ENCODE peak calls at places on chromosome 16, in seven cellular contexts. Z, B, W, K, R, U and V are unnamed samples.

GRCh38 chr16:82016268-82016667 is 5.0 kb upstream of the SDR42E1 start:
- DNase-seq in Z (no peak), B (peak; percentile 46), W (no peak), K (no peak), R (no peak), U (no peak), V (peak; percentile 53)

GRCh38 chr16:66619036-66619435 is 14.5 kb downstream of the CMTM3 start:
- DNase-seq in Z (no peak), B (no peak), W (no peak), K (no peak), R (no peak), U (no peak), V (peak; percentile 18)

GRCh38 chr16:24670623-24671454 is 58.6 kb upstream of the TNRC6A start:
- DNase-seq in Z (no peak), B (peak; percentile 58), W (peak; percentile 92), K (peak; percentile 60), R (peak; percentile 64), U (no peak), V (peak; percentile 85)

GRCh38 chr16:28497861-28498599 is 3.6 kb downstream of the APOBR start:
- DNase-seq in Z (no peak), B (no peak), W (no peak), K (no peak), R (no peak), U (no peak), V (no peak)

GRCh38 chr16:24523569-24523968 is 15.8 kb upstream of the RBBP6 start:
- DNase-seq in Z (no peak), B (no peak), W (no peak), K (no peak), R (no peak), U (no peak), V (no peak)

GRCh38 chr16:13186813-13187212 is 285.4 kb downstream of the SHISA9 start:
- DNase-seq in Z (no peak), B (no peak), W (no peak), K (no peak), R (no peak), U (no peak), V (no peak)

GRCh38 chr16:57614546-57615343 is 13.7 kb upstream of the ADGRG1 start:
- DNase-seq in Z (no peak), B (no peak), W (peak; percentile 68), K (no peak), R (no peak), U (no peak), V (no peak)

GRCh38 chr16:74650966-74651567 is 15.6 kb downstream of the RFWD3 start:
- DNase-seq in Z (no peak), B (no peak), W (no peak), K (no peak), R (no peak), U (no peak), V (no peak)

GRCh38 chr16:46970089-46970488 is 3.4 kb downstream of the DNAJA2 start:
- DNase-seq in Z (no peak), B (no peak), W (no peak), K (no peak), R (no peak), U (no peak), V (no peak)

GRCh38 chr16:85037050-85037410 is 9.4 kb downstream of the KIAA0513 start:
- DNase-seq in Z (no peak), B (no peak), W (no peak), K (no peak), R (no peak), U (no peak), V (peak; percentile 81)

GRCh38 chr16:29841631-29842030 is 21.4 kb downstream of the MVP start:
- DNase-seq in Z (no peak), B (no peak), W (no peak), K (no peak), R (no peak), U (no peak), V (no peak)

GRCh38 chr16:85462405-85463227 is 150.5 kb upstream of the GSE1 start:
- DNase-seq in Z (no peak), B (no peak), W (no peak), K (no peak), R (no peak), U (peak; percentile 23), V (peak; percentile 39)

GRCh38 chr16:67651847-67652246 is 6.9 kb downstream of the CARMIL2 start:
- DNase-seq in Z (no peak), B (no peak), W (no peak), K (no peak), R (no peak), U (no peak), V (no peak)

GRCh38 chr16:2337431-2338296 is 2.9 kb downstream of the ABCA3 start:
- DNase-seq in Z (no peak), B (no peak), W (no peak), K (no peak), R (no peak), U (no peak), V (peak; percentile 12)

GRCh38 chr16:14069818-14070217 is 1.3 kb upstream of the MRTFB start:
- DNase-seq in Z (no peak), B (no peak), W (no peak), K (no peak), R (no peak), U (no peak), V (no peak)

GRCh38 chr16:17238285-17239028 is 232.3 kb downstream of the XYLT1 start:
- DNase-seq in Z (no peak), B (peak; percentile 3), W (no peak), K (no peak), R (no peak), U (no peak), V (no peak)

GRCh38 chr16:85165781-85166180 is 53.5 kb upstream of the CIBAR2 start:
- DNase-seq in Z (no peak), B (no peak), W (no peak), K (no peak), R (no peak), U (no peak), V (no peak)

GRCh38 chr16:49440156-49441065 is 66.8 kb downstream of the C16orf78 start:
- DNase-seq in Z (no peak), B (no peak), W (no peak), K (no peak), R (no peak), U (no peak), V (no peak)

GRCh38 chr16:12271006-12271405 is 294.5 kb downstream of the SNX29 start:
- DNase-seq in Z (no peak), B (no peak), W (no peak), K (no peak), R (no peak), U (no peak), V (peak; percentile 53)

GRCh38 chr16:84562174-84562815 is 55.6 kb downstream of the COTL1 start:
- DNase-seq in Z (no peak), B (no peak), W (no peak), K (no peak), R (no peak), U (no peak), V (no peak)

GRCh38 chr16:80962879-80963278 is 43.8 kb downstream of the CMC2 start:
- DNase-seq in Z (no peak), B (no peak), W (no peak), K (no peak), R (no peak), U (no peak), V (no peak)

GRCh38 chr16:72138064-72138572 is 33.8 kb downstream of the PMFBP1 start:
- DNase-seq in Z (no peak), B (no peak), W (no peak), K (no peak), R (no peak), U (no peak), V (no peak)

GRCh38 chr16:29876578-29877249 is 13.7 kb upstream of the CDIPT start:
- DNase-seq in Z (peak; percentile 38), B (no peak), W (no peak), K (no peak), R (no peak), U (peak; percentile 49), V (no peak)

GRCh38 chr16:69514366-69514765 is 51.4 kb upstream of the NFAT5 start:
- DNase-seq in Z (no peak), B (no peak), W (no peak), K (no peak), R (no peak), U (no peak), V (no peak)

GRCh38 chr16:78045865-78046581 is 23.7 kb downstream of the CLEC3A start:
- DNase-seq in Z (no peak), B (no peak), W (peak; percentile 78), K (peak; percentile 71), R (no peak), U (peak; percentile 14), V (peak; percentile 86)

GRCh38 chr16:49593423-49594040 is 219.9 kb downstream of the C16orf78 start:
- DNase-seq in Z (no peak), B (no peak), W (peak; percentile 29), K (peak; percentile 34), R (no peak), U (no peak), V (no peak)

GRCh38 chr16:58862334-58863024 is 128.4 kb upstream of the GOT2 start:
- DNase-seq in Z (no peak), B (no peak), W (no peak), K (no peak), R (no peak), U (no peak), V (no peak)

GRCh38 chr16:10616744-10617640 is 36.6 kb upstream of the EMP2 start:
- DNase-seq in Z (no peak), B (peak; percentile 10), W (no peak), K (peak; percentile 86), R (no peak), U (no peak), V (peak; percentile 71)

GRCh38 chr16:4733747-4734062 is 366 bp downstream of the ANKS3 start:
- DNase-seq in Z (no peak), B (no peak), W (no peak), K (peak; percentile 68), R (no peak), U (peak; percentile 25), V (no peak)

GRCh38 chr16:15972046-15972868 is 22.8 kb downstream of the ABCC1 start:
- DNase-seq in Z (no peak), B (no peak), W (no peak), K (no peak), R (no peak), U (no peak), V (no peak)